ENCODE peak calls at places on chromosomes 7 and 10, in nine cellular contexts. One of them, this sample, is unnamed.

GRCh38 chr10:13669182-13669860 is 82.6 kb downstream of the PRPF18 start:
- DNase-seq in stimulated activated CD4-positive, alpha-beta T cell treated with anti-CD3 and anti-CD28 coated beads, Interleukin-2, amount 100 ng/mL, for 48 hours: no peak
- DNase-seq in lower lobe of right lung: no peak
- DNase-seq in GM13976: no peak
- DNase-seq in hepatic stellate cell: no peak
- DNase-seq in GM23248: no peak
- DNase-seq in AG20443: no peak
- DNase-seq in frontal cortex: no peak
- DNase-seq in myocyte: no peak
- DNase-seq in this sample: no peak

GRCh38 chr7:71708710-71709109 is 576.8 kb downstream of the GALNT17 start:
- DNase-seq in stimulated activated CD4-positive, alpha-beta T cell treated with anti-CD3 and anti-CD28 coated beads, Interleukin-2, amount 100 ng/mL, for 48 hours: no peak
- DNase-seq in lower lobe of right lung: no peak
- DNase-seq in GM13976: no peak
- DNase-seq in hepatic stellate cell: no peak
- DNase-seq in GM23248: no peak
- DNase-seq in AG20443: no peak
- DNase-seq in frontal cortex: no peak
- DNase-seq in myocyte: no peak
- DNase-seq in this sample: no peak

GRCh38 chr7:134844200-134844599 is 64.8 kb downstream of the CALD1 start:
- DNase-seq in stimulated activated CD4-positive, alpha-beta T cell treated with anti-CD3 and anti-CD28 coated beads, Interleukin-2, amount 100 ng/mL, for 48 hours: no peak
- DNase-seq in lower lobe of right lung: no peak
- DNase-seq in GM13976: no peak
- DNase-seq in hepatic stellate cell: no peak
- DNase-seq in GM23248: no peak
- DNase-seq in AG20443: no peak
- DNase-seq in frontal cortex: no peak
- DNase-seq in myocyte: no peak
- DNase-seq in this sample: no peak

GRCh38 chr7:33666526-33666925 is 238.8 kb upstream of the BMPER start:
- DNase-seq in stimulated activated CD4-positive, alpha-beta T cell treated with anti-CD3 and anti-CD28 coated beads, Interleukin-2, amount 100 ng/mL, for 48 hours: no peak
- DNase-seq in lower lobe of right lung: no peak
- DNase-seq in GM13976: no peak
- DNase-seq in hepatic stellate cell: no peak
- DNase-seq in GM23248: peak; percentile 27
- DNase-seq in AG20443: no peak
- DNase-seq in frontal cortex: no peak
- DNase-seq in myocyte: no peak
- DNase-seq in this sample: no peak

GRCh38 chr10:21479553-21480315 is 45.7 kb downstream of the SKIDA1 start:
- DNase-seq in stimulated activated CD4-positive, alpha-beta T cell treated with anti-CD3 and anti-CD28 coated beads, Interleukin-2, amount 100 ng/mL, for 48 hours: no peak
- DNase-seq in lower lobe of right lung: no peak
- DNase-seq in GM13976: no peak
- DNase-seq in hepatic stellate cell: no peak
- DNase-seq in GM23248: no peak
- DNase-seq in AG20443: no peak
- DNase-seq in frontal cortex: no peak
- DNase-seq in myocyte: no peak
- DNase-seq in this sample: no peak

GRCh38 chr10:125159486-125159931 is 854 bp downstream of the CTBP2 start:
- DNase-seq in stimulated activated CD4-positive, alpha-beta T cell treated with anti-CD3 and anti-CD28 coated beads, Interleukin-2, amount 100 ng/mL, for 48 hours: no peak
- DNase-seq in lower lobe of right lung: peak; percentile 62
- DNase-seq in GM13976: peak; percentile 60
- DNase-seq in hepatic stellate cell: no peak
- DNase-seq in GM23248: peak; percentile 63
- DNase-seq in AG20443: peak; percentile 41
- DNase-seq in frontal cortex: peak; percentile 83
- DNase-seq in myocyte: no peak
- DNase-seq in this sample: peak; percentile 62

GRCh38 chr7:117946201-117946633 is 73.0 kb upstream of the CTTNBP2 start:
- DNase-seq in stimulated activated CD4-positive, alpha-beta T cell treated with anti-CD3 and anti-CD28 coated beads, Interleukin-2, amount 100 ng/mL, for 48 hours: no peak
- DNase-seq in lower lobe of right lung: no peak
- DNase-seq in GM13976: no peak
- DNase-seq in hepatic stellate cell: no peak
- DNase-seq in GM23248: no peak
- DNase-seq in AG20443: no peak
- DNase-seq in frontal cortex: no peak
- DNase-seq in myocyte: no peak
- DNase-seq in this sample: no peak

GRCh38 chr7:112199035-112199655 is 7.1 kb downstream of the DOCK4 start:
- DNase-seq in stimulated activated CD4-positive, alpha-beta T cell treated with anti-CD3 and anti-CD28 coated beads, Interleukin-2, amount 100 ng/mL, for 48 hours: no peak
- DNase-seq in lower lobe of right lung: no peak
- DNase-seq in GM13976: no peak
- DNase-seq in hepatic stellate cell: no peak
- DNase-seq in GM23248: peak; percentile 40
- DNase-seq in AG20443: no peak
- DNase-seq in frontal cortex: no peak
- DNase-seq in myocyte: no peak
- DNase-seq in this sample: no peak

GRCh38 chr7:103867874-103868273 is 121.6 kb downstream of the RELN start:
- DNase-seq in stimulated activated CD4-positive, alpha-beta T cell treated with anti-CD3 and anti-CD28 coated beads, Interleukin-2, amount 100 ng/mL, for 48 hours: no peak
- DNase-seq in lower lobe of right lung: no peak
- DNase-seq in GM13976: no peak
- DNase-seq in hepatic stellate cell: no peak
- DNase-seq in GM23248: no peak
- DNase-seq in AG20443: no peak
- DNase-seq in frontal cortex: no peak
- DNase-seq in myocyte: no peak
- DNase-seq in this sample: no peak

GRCh38 chr7:151592330-151592729 is 72.6 kb upstream of the RHEB start:
- DNase-seq in stimulated activated CD4-positive, alpha-beta T cell treated with anti-CD3 and anti-CD28 coated beads, Interleukin-2, amount 100 ng/mL, for 48 hours: no peak
- DNase-seq in lower lobe of right lung: no peak
- DNase-seq in GM13976: no peak
- DNase-seq in hepatic stellate cell: no peak
- DNase-seq in GM23248: no peak
- DNase-seq in AG20443: no peak
- DNase-seq in frontal cortex: no peak
- DNase-seq in myocyte: no peak
- DNase-seq in this sample: no peak

GRCh38 chr7:5629941-5630340 is 151.5 kb downstream of the RNF216 start:
- DNase-seq in stimulated activated CD4-positive, alpha-beta T cell treated with anti-CD3 and anti-CD28 coated beads, Interleukin-2, amount 100 ng/mL, for 48 hours: peak; percentile 36
- DNase-seq in lower lobe of right lung: no peak
- DNase-seq in GM13976: no peak
- DNase-seq in hepatic stellate cell: peak; percentile 76
- DNase-seq in GM23248: peak; percentile 96
- DNase-seq in AG20443: peak; percentile 81
- DNase-seq in frontal cortex: no peak
- DNase-seq in myocyte: peak; percentile 77
- DNase-seq in this sample: peak; percentile 72

GRCh38 chr10:131617113-131617877 is 283.5 kb upstream of the PPP2R2D start:
- DNase-seq in stimulated activated CD4-positive, alpha-beta T cell treated with anti-CD3 and anti-CD28 coated beads, Interleukin-2, amount 100 ng/mL, for 48 hours: no peak
- DNase-seq in lower lobe of right lung: no peak
- DNase-seq in GM13976: no peak
- DNase-seq in hepatic stellate cell: no peak
- DNase-seq in GM23248: no peak
- DNase-seq in AG20443: no peak
- DNase-seq in frontal cortex: no peak
- DNase-seq in myocyte: no peak
- DNase-seq in this sample: no peak

GRCh38 chr7:125506331-125506730 is 576.7 kb upstream of the POT1 start:
- DNase-seq in stimulated activated CD4-positive, alpha-beta T cell treated with anti-CD3 and anti-CD28 coated beads, Interleukin-2, amount 100 ng/mL, for 48 hours: no peak
- DNase-seq in lower lobe of right lung: no peak
- DNase-seq in GM13976: no peak
- DNase-seq in hepatic stellate cell: no peak
- DNase-seq in GM23248: no peak
- DNase-seq in AG20443: no peak
- DNase-seq in frontal cortex: no peak
- DNase-seq in myocyte: no peak
- DNase-seq in this sample: no peak

GRCh38 chr7:90717286-90718060 is 121.4 kb downstream of the CDK14 start:
- DNase-seq in stimulated activated CD4-positive, alpha-beta T cell treated with anti-CD3 and anti-CD28 coated beads, Interleukin-2, amount 100 ng/mL, for 48 hours: no peak
- DNase-seq in lower lobe of right lung: no peak
- DNase-seq in GM13976: no peak
- DNase-seq in hepatic stellate cell: no peak
- DNase-seq in GM23248: peak; percentile 55
- DNase-seq in AG20443: no peak
- DNase-seq in frontal cortex: no peak
- DNase-seq in myocyte: peak; percentile 23
- DNase-seq in this sample: no peak

GRCh38 chr7:100901921-100902332 is 6.2 kb upstream of the ACHE start:
- DNase-seq in stimulated activated CD4-positive, alpha-beta T cell treated with anti-CD3 and anti-CD28 coated beads, Interleukin-2, amount 100 ng/mL, for 48 hours: no peak
- DNase-seq in lower lobe of right lung: no peak
- DNase-seq in GM13976: no peak
- DNase-seq in hepatic stellate cell: no peak
- DNase-seq in GM23248: no peak
- DNase-seq in AG20443: no peak
- DNase-seq in frontal cortex: no peak
- DNase-seq in myocyte: no peak
- DNase-seq in this sample: no peak

GRCh38 chr10:72038458-72039001 is 49.8 kb downstream of the SPOCK2 start:
- DNase-seq in stimulated activated CD4-positive, alpha-beta T cell treated with anti-CD3 and anti-CD28 coated beads, Interleukin-2, amount 100 ng/mL, for 48 hours: no peak
- DNase-seq in lower lobe of right lung: no peak
- DNase-seq in GM13976: no peak
- DNase-seq in hepatic stellate cell: peak; percentile 47
- DNase-seq in GM23248: peak; percentile 94
- DNase-seq in AG20443: peak; percentile 91
- DNase-seq in frontal cortex: no peak
- DNase-seq in myocyte: no peak
- DNase-seq in this sample: peak; percentile 88

GRCh38 chr7:106058925-106059324 is 53.2 kb downstream of the SYPL1 start:
- DNase-seq in stimulated activated CD4-positive, alpha-beta T cell treated with anti-CD3 and anti-CD28 coated beads, Interleukin-2, amount 100 ng/mL, for 48 hours: no peak
- DNase-seq in lower lobe of right lung: no peak
- DNase-seq in GM13976: no peak
- DNase-seq in hepatic stellate cell: no peak
- DNase-seq in GM23248: no peak
- DNase-seq in AG20443: no peak
- DNase-seq in frontal cortex: no peak
- DNase-seq in myocyte: no peak
- DNase-seq in this sample: no peak

GRCh38 chr10:123595661-123596060 is 70.5 kb upstream of the GPR26 start:
- DNase-seq in stimulated activated CD4-positive, alpha-beta T cell treated with anti-CD3 and anti-CD28 coated beads, Interleukin-2, amount 100 ng/mL, for 48 hours: no peak
- DNase-seq in lower lobe of right lung: no peak
- DNase-seq in GM13976: no peak
- DNase-seq in hepatic stellate cell: no peak
- DNase-seq in GM23248: no peak
- DNase-seq in AG20443: no peak
- DNase-seq in frontal cortex: no peak
- DNase-seq in myocyte: no peak
- DNase-seq in this sample: no peak

GRCh38 chr7:155457544-155458316 is at the start of gene EN2:
- DNase-seq in stimulated activated CD4-positive, alpha-beta T cell treated with anti-CD3 and anti-CD28 coated beads, Interleukin-2, amount 100 ng/mL, for 48 hours: no peak
- DNase-seq in lower lobe of right lung: no peak
- DNase-seq in GM13976: peak; percentile 43
- DNase-seq in hepatic stellate cell: no peak
- DNase-seq in GM23248: peak; percentile 35
- DNase-seq in AG20443: no peak
- DNase-seq in frontal cortex: no peak
- DNase-seq in myocyte: no peak
- DNase-seq in this sample: peak; percentile 54

GRCh38 chr10:48523820-48524758 is 80.8 kb downstream of the ARHGAP22 start:
- DNase-seq in stimulated activated CD4-positive, alpha-beta T cell treated with anti-CD3 and anti-CD28 coated beads, Interleukin-2, amount 100 ng/mL, for 48 hours: peak; percentile 18
- DNase-seq in lower lobe of right lung: no peak
- DNase-seq in GM13976: peak; percentile 69
- DNase-seq in hepatic stellate cell: peak; percentile 59
- DNase-seq in GM23248: peak; percentile 58
- DNase-seq in AG20443: peak; percentile 78
- DNase-seq in frontal cortex: peak; percentile 43
- DNase-seq in myocyte: no peak
- DNase-seq in this sample: peak; percentile 86

GRCh38 chr7:94654764-94655561 is 970 bp downstream of the SGCE start:
- DNase-seq in stimulated activated CD4-positive, alpha-beta T cell treated with anti-CD3 and anti-CD28 coated beads, Interleukin-2, amount 100 ng/mL, for 48 hours: no peak
- DNase-seq in lower lobe of right lung: no peak
- DNase-seq in GM13976: no peak
- DNase-seq in hepatic stellate cell: peak; percentile 16
- DNase-seq in GM23248: peak; percentile 75
- DNase-seq in AG20443: peak; percentile 56
- DNase-seq in frontal cortex: no peak
- DNase-seq in myocyte: peak; percentile 80
- DNase-seq in this sample: peak; percentile 54

GRCh38 chr7:156792611-156793010 is 100.4 kb downstream of the LMBR1 start:
- DNase-seq in stimulated activated CD4-positive, alpha-beta T cell treated with anti-CD3 and anti-CD28 coated beads, Interleukin-2, amount 100 ng/mL, for 48 hours: no peak
- DNase-seq in lower lobe of right lung: no peak
- DNase-seq in GM13976: no peak
- DNase-seq in hepatic stellate cell: no peak
- DNase-seq in GM23248: no peak
- DNase-seq in AG20443: no peak
- DNase-seq in frontal cortex: no peak
- DNase-seq in myocyte: no peak
- DNase-seq in this sample: no peak

GRCh38 chr7:45057853-45058252 is 30.9 kb downstream of the NACAD start:
- DNase-seq in stimulated activated CD4-positive, alpha-beta T cell treated with anti-CD3 and anti-CD28 coated beads, Interleukin-2, amount 100 ng/mL, for 48 hours: no peak
- DNase-seq in lower lobe of right lung: no peak
- DNase-seq in GM13976: no peak
- DNase-seq in hepatic stellate cell: no peak
- DNase-seq in GM23248: no peak
- DNase-seq in AG20443: no peak
- DNase-seq in frontal cortex: no peak
- DNase-seq in myocyte: no peak
- DNase-seq in this sample: no peak

GRCh38 chr7:148972360-148972759 is 55.9 kb downstream of the PDIA4 start:
- DNase-seq in stimulated activated CD4-positive, alpha-beta T cell treated with anti-CD3 and anti-CD28 coated beads, Interleukin-2, amount 100 ng/mL, for 48 hours: no peak
- DNase-seq in lower lobe of right lung: no peak
- DNase-seq in GM13976: no peak
- DNase-seq in hepatic stellate cell: no peak
- DNase-seq in GM23248: no peak
- DNase-seq in AG20443: no peak
- DNase-seq in frontal cortex: no peak
- DNase-seq in myocyte: no peak
- DNase-seq in this sample: no peak

GRCh38 chr7:157299613-157300405 is 37.0 kb upstream of the DNAJB6 start:
- DNase-seq in stimulated activated CD4-positive, alpha-beta T cell treated with anti-CD3 and anti-CD28 coated beads, Interleukin-2, amount 100 ng/mL, for 48 hours: no peak
- DNase-seq in lower lobe of right lung: no peak
- DNase-seq in GM13976: no peak
- DNase-seq in hepatic stellate cell: no peak
- DNase-seq in GM23248: no peak
- DNase-seq in AG20443: no peak
- DNase-seq in frontal cortex: no peak
- DNase-seq in myocyte: peak; percentile 57
- DNase-seq in this sample: no peak

GRCh38 chr7:87920578-87920977 is 13.5 kb upstream of the ADAM22 start:
- DNase-seq in stimulated activated CD4-positive, alpha-beta T cell treated with anti-CD3 and anti-CD28 coated beads, Interleukin-2, amount 100 ng/mL, for 48 hours: no peak
- DNase-seq in lower lobe of right lung: no peak
- DNase-seq in GM13976: no peak
- DNase-seq in hepatic stellate cell: no peak
- DNase-seq in GM23248: no peak
- DNase-seq in AG20443: no peak
- DNase-seq in frontal cortex: no peak
- DNase-seq in myocyte: no peak
- DNase-seq in this sample: no peak

GRCh38 chr10:36253731-36254130 is 611.6 kb upstream of the FZD8 start:
- DNase-seq in stimulated activated CD4-positive, alpha-beta T cell treated with anti-CD3 and anti-CD28 coated beads, Interleukin-2, amount 100 ng/mL, for 48 hours: no peak
- DNase-seq in lower lobe of right lung: no peak
- DNase-seq in GM13976: no peak
- DNase-seq in hepatic stellate cell: no peak
- DNase-seq in GM23248: peak; percentile 15
- DNase-seq in AG20443: no peak
- DNase-seq in frontal cortex: no peak
- DNase-seq in myocyte: no peak
- DNase-seq in this sample: no peak

GRCh38 chr7:54345746-54346145 is 196.4 kb upstream of the VSTM2A start:
- DNase-seq in stimulated activated CD4-positive, alpha-beta T cell treated with anti-CD3 and anti-CD28 coated beads, Interleukin-2, amount 100 ng/mL, for 48 hours: no peak
- DNase-seq in lower lobe of right lung: no peak
- DNase-seq in GM13976: no peak
- DNase-seq in hepatic stellate cell: no peak
- DNase-seq in GM23248: no peak
- DNase-seq in AG20443: no peak
- DNase-seq in frontal cortex: no peak
- DNase-seq in myocyte: peak; percentile 45
- DNase-seq in this sample: no peak

GRCh38 chr7:121366852-121367431 is 29.2 kb downstream of the FAM3C start:
- DNase-seq in stimulated activated CD4-positive, alpha-beta T cell treated with anti-CD3 and anti-CD28 coated beads, Interleukin-2, amount 100 ng/mL, for 48 hours: peak; percentile 11
- DNase-seq in lower lobe of right lung: no peak
- DNase-seq in GM13976: peak; percentile 24
- DNase-seq in hepatic stellate cell: peak; percentile 2
- DNase-seq in GM23248: peak; percentile 51
- DNase-seq in AG20443: peak; percentile 35
- DNase-seq in frontal cortex: no peak
- DNase-seq in myocyte: peak; percentile 59
- DNase-seq in this sample: peak; percentile 47

GRCh38 chr7:43534110-43534509 is 48.8 kb upstream of the STK17A start:
- DNase-seq in stimulated activated CD4-positive, alpha-beta T cell treated with anti-CD3 and anti-CD28 coated beads, Interleukin-2, amount 100 ng/mL, for 48 hours: no peak
- DNase-seq in lower lobe of right lung: no peak
- DNase-seq in GM13976: no peak
- DNase-seq in hepatic stellate cell: no peak
- DNase-seq in GM23248: peak; percentile 58
- DNase-seq in AG20443: peak; percentile 27
- DNase-seq in frontal cortex: no peak
- DNase-seq in myocyte: no peak
- DNase-seq in this sample: peak; percentile 60

GRCh38 chr10:67539312-67539711 is 156.7 kb downstream of the CTNNA3 start:
- DNase-seq in stimulated activated CD4-positive, alpha-beta T cell treated with anti-CD3 and anti-CD28 coated beads, Interleukin-2, amount 100 ng/mL, for 48 hours: no peak
- DNase-seq in lower lobe of right lung: no peak
- DNase-seq in GM13976: no peak
- DNase-seq in hepatic stellate cell: no peak
- DNase-seq in GM23248: no peak
- DNase-seq in AG20443: no peak
- DNase-seq in frontal cortex: no peak
- DNase-seq in myocyte: peak; percentile 12
- DNase-seq in this sample: no peak